ENCODE peak calls at places on chromosome 3, in five cellular contexts. N is kidney, G is tibial nerve, A is AG09309, Y is ascending aorta. L is an unnamed sample.

GRCh38 chr3:101803152-101803782 is 24.3 kb downstream of the NXPE3 start:
- DNase-seq in N (no peak), G (no peak), A (peak; percentile 49), Y (no peak), L (peak; percentile 53)

GRCh38 chr3:62622553-62623174 is 249.3 kb upstream of the FEZF2 start:
- DNase-seq in N (no peak), G (no peak), A (no peak), Y (no peak), L (peak; percentile 33)

GRCh38 chr3:36403661-36404060 is 23.4 kb downstream of the STAC start:
- DNase-seq in N (no peak), G (no peak), A (no peak), Y (no peak), L (no peak)

GRCh38 chr3:171123913-171124312 is 97.4 kb upstream of the SLC2A2 start:
- DNase-seq in N (no peak), G (no peak), A (no peak), Y (no peak), L (no peak)

GRCh38 chr3:40313975-40314860 is 4.7 kb downstream of the EIF1B start:
- DNase-seq in N (no peak), G (no peak), A (no peak), Y (no peak), L (no peak)

GRCh38 chr3:119297169-119297568 is 3.0 kb downstream of the ARHGAP31 start:
- DNase-seq in N (no peak), G (no peak), A (no peak), Y (no peak), L (peak; percentile 73)

GRCh38 chr3:142040941-142041575 is 108.3 kb downstream of the TFDP2 start:
- DNase-seq in N (no peak), G (no peak), A (no peak), Y (no peak), L (no peak)

GRCh38 chr3:184732133-184732532 is 20.3 kb upstream of the MAGEF1 start:
- DNase-seq in N (no peak), G (no peak), A (no peak), Y (peak; percentile 38), L (no peak)

GRCh38 chr3:118968640-118969039 is 66.0 kb downstream of the IGSF11 start:
- DNase-seq in N (no peak), G (no peak), A (no peak), Y (no peak), L (no peak)

GRCh38 chr3:4396006-4396405 is 71.1 kb downstream of the SUMF1 start:
- DNase-seq in N (no peak), G (no peak), A (no peak), Y (no peak), L (no peak)

GRCh38 chr3:160857476-160857875 is 101.4 kb downstream of the PPM1L start:
- DNase-seq in N (no peak), G (no peak), A (no peak), Y (no peak), L (no peak)

GRCh38 chr3:171772427-171773056 is 37.7 kb downstream of the PLD1 start:
- DNase-seq in N (no peak), G (peak; percentile 48), A (no peak), Y (peak; percentile 74), L (peak; percentile 29)

GRCh38 chr3:45223889-45224730 is 2.0 kb downstream of the TMEM158 start:
- DNase-seq in N (no peak), G (no peak), A (no peak), Y (no peak), L (peak; percentile 51)

GRCh38 chr3:57587946-57588345 is 9.2 kb downstream of the ARF4 start:
- DNase-seq in N (no peak), G (no peak), A (no peak), Y (no peak), L (no peak)

GRCh38 chr3:196650740-196651311 is 11.3 kb downstream of the NRROS start:
- DNase-seq in N (peak; percentile 67), G (no peak), A (peak; percentile 94), Y (no peak), L (peak; percentile 98)

GRCh38 chr3:142211034-142211433 is 14.4 kb downstream of the GK5 start:
- DNase-seq in N (no peak), G (no peak), A (no peak), Y (no peak), L (no peak)

GRCh38 chr3:6861989-6862879 is 1.3 kb downstream of the GRM7 start:
- DNase-seq in N (no peak), G (no peak), A (no peak), Y (no peak), L (no peak)

GRCh38 chr3:78048698-78049097 is 1008.8 kb downstream of the ROBO2 start:
- DNase-seq in N (no peak), G (no peak), A (no peak), Y (no peak), L (no peak)

GRCh38 chr3:9951962-9952805 is at the start of gene PRRT3:
- DNase-seq in N (peak; percentile 84), G (no peak), A (no peak), Y (no peak), L (peak; percentile 18)

GRCh38 chr3:141342386-141342785 is 25.9 kb upstream of the ZBTB38 start:
- DNase-seq in N (no peak), G (no peak), A (no peak), Y (no peak), L (no peak)

GRCh38 chr3:43087249-43087776 is 18.6 kb downstream of the POMGNT2 start:
- DNase-seq in N (no peak), G (no peak), A (no peak), Y (no peak), L (no peak)

GRCh38 chr3:24740367-24740766 is 245.7 kb upstream of the THRB start:
- DNase-seq in N (no peak), G (no peak), A (no peak), Y (no peak), L (no peak)

GRCh38 chr3:194387926-194388418 is 11.1 kb downstream of the GP5 start:
- DNase-seq in N (no peak), G (no peak), A (no peak), Y (peak; percentile 39), L (no peak)

GRCh38 chr3:152508705-152509104 is 240.0 kb downstream of the MBNL1 start:
- DNase-seq in N (no peak), G (no peak), A (no peak), Y (no peak), L (no peak)

GRCh38 chr3:10968390-10968789 is 24.2 kb upstream of the SLC6A1 start:
- DNase-seq in N (peak; percentile 26), G (no peak), A (no peak), Y (no peak), L (no peak)

GRCh38 chr3:78605178-78605577 is 1162.6 kb downstream of the ROBO1 start:
- DNase-seq in N (no peak), G (no peak), A (no peak), Y (no peak), L (no peak)

GRCh38 chr3:194348354-194348753 is 2.8 kb downstream of the CPN2 start:
- DNase-seq in N (no peak), G (no peak), A (no peak), Y (no peak), L (no peak)

GRCh38 chr3:15427981-15428380 is 583 bp downstream of the EAF1 start:
- DNase-seq in N (no peak), G (no peak), A (no peak), Y (no peak), L (no peak)

GRCh38 chr3:119191800-119192199 is 18.4 kb downstream of the UPK1B start:
- DNase-seq in N (no peak), G (no peak), A (no peak), Y (no peak), L (no peak)

GRCh38 chr3:177150970-177151627 is 46.2 kb downstream of the TBL1XR1 start:
- DNase-seq in N (no peak), G (no peak), A (peak; percentile 56), Y (no peak), L (peak; percentile 92)

GRCh38 chr3:27990837-27991236 is 250.6 kb upstream of the CMC1 start:
- DNase-seq in N (no peak), G (no peak), A (no peak), Y (no peak), L (no peak)

GRCh38 chr3:124883766-124884473 is 3.2 kb downstream of the ITGB5 start:
- DNase-seq in N (no peak), G (no peak), A (no peak), Y (no peak), L (peak; percentile 60)
- H3K4me3 ChIP-seq in N (no peak overlapping the region), G (no peak overlapping the region), A (no peak overlapping the region), Y (no peak overlapping the region), L (no peak overlapping the region)

DNA sequence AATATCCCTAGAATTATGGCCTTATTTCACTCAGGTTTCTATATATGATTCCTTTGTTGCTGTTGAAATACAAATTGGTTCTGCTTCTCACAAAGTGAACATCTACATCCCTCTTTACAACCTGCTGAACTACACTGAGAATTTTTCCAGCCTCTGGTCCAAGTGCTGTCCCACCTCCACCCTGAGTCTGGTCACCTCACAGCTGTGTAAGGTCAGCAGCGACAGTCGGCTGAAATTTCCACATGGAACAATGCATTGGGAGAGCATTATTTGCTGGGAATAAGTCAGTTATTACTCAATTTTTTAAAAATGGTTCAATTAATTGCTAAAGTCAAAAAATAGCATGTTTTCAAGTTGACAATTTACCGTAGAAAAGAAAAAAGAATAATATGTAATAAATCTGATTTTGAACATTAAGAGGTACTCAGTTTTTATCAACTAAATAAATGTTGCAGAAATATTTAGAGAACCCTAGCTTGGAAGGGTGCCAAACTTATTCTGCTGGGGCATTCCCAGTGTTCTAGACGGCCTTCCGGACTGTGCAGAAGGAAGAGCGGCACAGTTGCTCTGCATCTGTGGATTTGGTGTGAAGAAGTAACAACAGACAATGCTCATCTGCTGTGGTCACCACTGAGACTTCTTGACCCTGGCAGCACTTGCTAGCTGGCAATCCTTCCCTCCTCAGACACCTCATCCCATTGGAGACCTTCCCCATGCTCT is 1.8 kb downstream of the HCLS1 start:
- DNase-seq in N (no peak), G (no peak), A (no peak), Y (no peak), L (no peak)
- H3K4me3 ChIP-seq in N (no peak overlapping the region), G (peak overlapping the region; percentile 41), A (no peak overlapping the region), Y (no peak overlapping the region), L (no peak overlapping the region)

DNA sequence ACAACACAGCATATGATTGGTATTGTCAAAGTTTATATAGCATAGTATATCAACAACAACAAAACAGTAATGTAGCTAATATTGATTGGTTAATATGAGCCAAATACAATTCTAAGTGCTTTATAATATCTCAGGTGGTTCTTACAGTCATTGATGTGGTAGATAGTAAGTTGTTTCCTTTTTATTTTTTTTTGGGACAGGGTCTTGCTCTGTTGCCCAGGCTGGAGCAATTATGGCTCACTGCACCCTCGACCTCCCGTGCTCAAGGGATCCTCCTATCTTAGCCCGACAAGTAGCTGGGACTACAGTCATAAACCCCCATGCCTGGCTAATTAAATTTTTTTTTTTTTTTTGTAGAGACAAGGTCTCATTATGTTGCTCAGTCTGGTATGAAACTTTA is 2.7 kb downstream of the RNF13 start:
- DNase-seq in N (no peak), G (no peak), A (no peak), Y (no peak), L (no peak)
- H3K4me3 ChIP-seq in N (peak overlapping the region; percentile 31), G (peak overlapping the region; percentile 8), A (no peak overlapping the region), Y (no peak overlapping the region), L (no peak overlapping the region)

DNA sequence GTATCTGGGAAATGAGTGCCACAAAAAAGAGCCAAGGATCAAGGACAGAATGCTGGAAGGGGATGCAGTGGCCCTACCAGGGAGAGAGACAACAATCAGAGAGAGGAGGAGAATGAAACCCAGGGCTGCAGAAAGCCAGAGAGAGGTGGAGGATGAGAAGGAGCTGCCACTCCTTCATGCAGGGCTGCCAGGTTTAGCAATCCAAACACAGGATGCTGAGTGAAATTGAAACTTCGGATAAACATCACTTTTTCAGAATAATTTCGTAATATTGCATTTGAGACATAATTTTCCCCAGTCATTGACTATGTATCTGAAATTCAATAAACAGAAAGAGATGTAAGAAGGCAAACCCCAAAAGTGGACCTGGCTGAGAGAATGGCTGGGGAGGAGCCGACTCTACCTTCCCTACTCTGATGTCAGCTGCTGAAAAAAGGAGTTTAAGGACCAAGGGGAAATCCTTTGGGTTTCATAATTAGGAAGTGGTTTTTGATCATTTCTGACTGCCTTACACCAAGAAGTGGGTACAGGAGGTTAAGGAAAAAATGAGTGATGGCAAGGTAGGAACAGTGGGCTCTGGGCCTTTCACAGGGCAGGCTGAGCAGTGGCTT is 33.8 kb downstream of the SLC9A9 start:
- DNase-seq in N (no peak), G (no peak), A (no peak), Y (no peak), L (no peak)
- H3K4me3 ChIP-seq in N (no peak overlapping the region), G (no peak overlapping the region), A (no peak overlapping the region), Y (no peak overlapping the region), L (no peak overlapping the region)